ENCODE peak calls at places on chromosomes 5 and 9, in seven cellular contexts. Y is K562, P is H1, G is HCT116, B is GM12878, F is HepG2, Z is SK-N-SH. C is an unnamed sample.

GRCh38 chr5:149837680-149838269 is 106.8 kb downstream of the PDE6A start:
- DNase-seq in Y (peak), B (no peak), Z (peak), F (peak), P (peak), G (peak), C (peak)

GRCh38 chr5:152376871-152377270 is 28.2 kb downstream of the NMUR2 start:
- DNase-seq in P (no peak), B (no peak), G (no peak), Y (no peak), Z (no peak), F (no peak), C (no peak)

GRCh38 chr9:75072895-75073294 is 15.1 kb downstream of the NMRK1 start:
- DNase-seq in B (no peak), Z (no peak), F (no peak), G (no peak), P (no peak), Y (no peak), C (no peak)

GRCh38 chr5:60148356-60148755 is 254.8 kb upstream of the PDE4D start:
- DNase-seq in B (no peak), Z (no peak), F (no peak), Y (no peak), P (no peak), G (no peak), C (no peak)

GRCh38 chr5:20617876-20618275 is 629.9 kb upstream of the CDH18 start:
- DNase-seq in Z (no peak), Y (no peak), P (no peak), F (no peak), B (no peak), G (no peak), C (no peak)

GRCh38 chr9:110997847-110998246 is 40.4 kb downstream of the LPAR1 start:
- DNase-seq in B (no peak), P (no peak), Z (no peak), F (no peak), G (no peak), Y (no peak), C (no peak)

GRCh38 chr5:157160001-157160400 is 6.1 kb downstream of the GARIN3 start:
- DNase-seq in B (no peak), P (no peak), G (no peak), F (no peak), Y (no peak), Z (no peak), C (no peak)

GRCh38 chr5:113122053-113122452 is 145.5 kb downstream of the DCP2 start:
- DNase-seq in Z (no peak), P (no peak), B (no peak), G (no peak), F (no peak), Y (no peak), C (no peak)

GRCh38 chr5:32848681-32849080 is 137.6 kb downstream of the NPR3 start:
- DNase-seq in Z (no peak), B (no peak), G (no peak), P (no peak), Y (no peak), F (no peak), C (no peak)

GRCh38 chr5:132385321-132386105 is 16.0 kb downstream of the SLC22A5 start:
- DNase-seq in B (peak), G (no peak), F (peak), Z (peak), Y (peak), P (no peak), C (peak)

GRCh38 chr5:95858661-95859326 is 36.3 kb upstream of the GLRX start:
- DNase-seq in G (peak), F (peak), Z (peak), P (peak), B (peak), Y (peak), C (peak)

GRCh38 chr5:60835554-60835953 is 8.5 kb downstream of the ELOVL7 start:
- DNase-seq in G (no peak), Y (no peak), P (no peak), Z (no peak), F (no peak), B (no peak), C (no peak)

GRCh38 chr5:170746081-170746951 is 37.2 kb upstream of the GABRP start:
- DNase-seq in P (no peak), F (no peak), Z (no peak), B (no peak), Y (no peak), G (no peak), C (no peak)

GRCh38 chr9:94874316-94874715 is 147.8 kb downstream of the AOPEP start:
- DNase-seq in P (no peak), G (no peak), B (no peak), Y (no peak), Z (no peak), F (no peak), C (no peak)

GRCh38 chr9:86756576-86757381 is 190.5 kb downstream of the GAS1 start:
- DNase-seq in G (no peak), Z (no peak), F (no peak), P (no peak), B (no peak), Y (no peak), C (no peak)

GRCh38 chr5:19531374-19531952 is 456.5 kb downstream of the CDH18 start:
- DNase-seq in G (no peak), B (no peak), P (no peak), Z (no peak), Y (no peak), F (no peak), C (no peak)

GRCh38 chr9:129996161-129996849 is 46.7 kb downstream of the FNBP1 start:
- DNase-seq in F (no peak), P (no peak), Y (no peak), B (no peak), Z (no peak), G (no peak), C (no peak)

GRCh38 chr9:121399126-121399882 is 29.3 kb upstream of the STOM start:
- DNase-seq in G (no peak), B (no peak), Y (peak), Z (no peak), F (no peak), P (no peak), C (no peak)

GRCh38 chr9:91899611-91900010 is 50.4 kb downstream of the ROR2 start:
- DNase-seq in P (no peak), B (no peak), Y (no peak), Z (no peak), F (no peak), G (no peak), C (no peak)
- TF ChIP-seq JUND in P (no peak), B (no peak), Y (no peak), Z (no peak), F (no peak), G (no peak), C (no peak)

GRCh38 chr5:179142434-179143198 is 82.4 kb downstream of the ZNF354C start:
- DNase-seq in F (no peak), Y (no peak), B (no peak), G (no peak), Z (peak), P (no peak), C (no peak)

GRCh38 chr5:179146277-179146676 is 86.1 kb downstream of the ZNF354C start:
- DNase-seq in F (no peak), Y (no peak), B (no peak), Z (no peak), P (no peak), G (no peak), C (no peak)

GRCh38 chr5:179140293-179140692 is 80.1 kb downstream of the ZNF354C start:
- DNase-seq in B (no peak), Y (no peak), P (no peak), Z (no peak), G (no peak), F (no peak), C (no peak)

GRCh38 chr5:179141867-179142266 is 81.7 kb downstream of the ZNF354C start:
- DNase-seq in Z (peak), B (no peak), Y (no peak), F (no peak), G (no peak), P (no peak), C (no peak)

GRCh38 chr5:179143446-179143845 is 83.3 kb downstream of the ZNF354C start:
- DNase-seq in F (peak), Y (peak), B (no peak), Z (no peak), P (peak), G (peak), C (no peak)
- TF ChIP-seq JUND in F (no peak), Y (peak), B (no peak), Z (no peak), P (peak), G (no peak), C (no peak)

GRCh38 chr9:14313378-14313940 is 482 bp downstream of the NFIB start:
- DNase-seq in F (no peak), Z (no peak), P (no peak), B (no peak), Y (peak), G (no peak), C (no peak)

GRCh38 chr9:14314424-14314928 is 535 bp upstream of the NFIB start:
- DNase-seq in B (no peak), F (peak), Z (peak), G (peak), P (no peak), Y (peak), C (peak)

GRCh38 chr9:14312721-14313377 is 1.1 kb downstream of the NFIB start:
- DNase-seq in B (no peak), Z (peak), G (no peak), Y (peak), P (no peak), F (no peak), C (no peak)

GRCh38 chr9:14314929-14315753 is 1.2 kb upstream of the NFIB start:
- DNase-seq in G (no peak), Z (peak), P (no peak), Y (peak), F (peak), B (no peak), C (peak)

GRCh38 chr9:14313951-14314423 is at the start of gene NFIB:
- DNase-seq in Y (peak), G (no peak), B (no peak), P (no peak), F (peak), Z (peak), C (peak)
- TF ChIP-seq JUND in Y (no peak), G (no peak), B (no peak), P (no peak), F (no peak), Z (no peak), C (no peak)

GRCh38 chr5:134091626-134092121 is 22.8 kb upstream of the TCF7 start:
- DNase-seq in P (no peak), B (no peak), Z (no peak), G (no peak), F (peak), Y (no peak), C (no peak)
- TF ChIP-seq JUND in P (no peak), B (no peak), Z (no peak), G (no peak), F (peak), Y (no peak), C (no peak)

GRCh38 chr9:3912260-3912659 is 386.5 kb upstream of the RFX3 start:
- DNase-seq in G (no peak), F (no peak), Z (no peak), B (no peak), Y (no peak), P (no peak), C (no peak)
- TF ChIP-seq JUND in G (no peak), F (no peak), Z (no peak), B (no peak), Y (no peak), P (no peak), C (no peak)

GRCh38 chr5:66378407-66378806 is 217.8 kb upstream of the MAST4 start:
- DNase-seq in B (no peak), Z (no peak), P (no peak), Y (no peak), F (no peak), G (no peak), C (no peak)

GRCh38 chr5:66382152-66382551 is 214.0 kb upstream of the MAST4 start:
- DNase-seq in F (no peak), P (no peak), Z (no peak), G (no peak), B (no peak), Y (no peak), C (no peak)
- TF ChIP-seq JUND in F (no peak), P (no peak), Z (no peak), G (no peak), B (no peak), Y (no peak), C (no peak)

DNA sequence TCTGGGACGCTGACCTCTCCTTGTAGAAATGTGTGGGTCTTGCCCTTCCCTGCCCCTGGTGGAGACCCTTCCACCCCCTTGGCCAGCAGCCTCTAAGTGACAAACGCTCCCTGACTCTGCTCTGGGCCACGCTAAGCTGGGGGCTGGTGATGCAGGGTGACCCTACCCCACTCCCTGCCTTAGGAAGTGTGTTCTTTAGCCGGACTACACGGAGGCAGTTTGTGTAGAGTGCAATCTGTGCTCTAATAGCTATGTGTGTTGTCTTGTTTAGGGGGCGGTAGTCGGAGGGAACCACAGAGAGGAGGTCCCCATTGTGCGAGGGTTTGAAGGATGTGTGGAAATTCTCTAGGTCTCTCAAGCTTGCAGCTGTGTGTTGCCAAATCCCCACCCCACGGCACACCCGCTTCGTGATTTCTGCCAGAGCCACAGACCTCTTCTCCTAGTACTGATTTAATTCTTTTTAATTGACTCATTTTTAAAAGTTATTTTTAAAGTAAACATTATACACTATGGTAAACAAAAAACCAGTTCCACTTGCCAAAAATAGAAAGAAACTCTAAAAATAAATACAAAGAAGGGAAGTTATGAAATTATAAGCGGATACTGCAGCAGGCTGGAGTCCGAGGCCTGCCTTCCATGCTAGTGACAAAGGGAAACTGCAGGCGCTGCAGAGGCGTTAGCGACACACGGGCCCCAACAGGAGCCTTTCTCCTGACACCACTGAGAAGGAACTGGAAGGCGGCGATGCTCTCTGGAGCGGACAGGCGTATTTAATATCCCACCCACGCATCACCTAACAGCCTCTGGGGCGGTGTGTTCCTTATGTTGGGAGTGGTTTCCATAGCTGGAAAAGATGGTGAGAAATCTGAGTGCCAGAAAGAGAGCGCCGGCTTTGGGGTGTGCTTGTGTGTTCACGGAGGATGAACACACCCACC is 122.7 kb downstream of the COL23A1 start:
- DNase-seq in P (no peak), F (no peak), Y (no peak), Z (no peak), B (no peak), G (no peak), C (no peak)
- TF ChIP-seq JUND in P (no peak), F (no peak), Y (no peak), Z (no peak), B (no peak), G (no peak), C (no peak)

GRCh38 chr9:136057236-136058151 is 37.6 kb downstream of the NACC2 start:
- DNase-seq in G (no peak), P (no peak), F (no peak), Z (peak), B (no peak), Y (no peak), C (no peak)
- TF ChIP-seq JUND in G (no peak), P (no peak), F (no peak), Z (no peak), B (no peak), Y (no peak), C (no peak)

GRCh38 chr9:136902259-136902821 is 16.0 kb downstream of the TRAF2 start:
- DNase-seq in Z (no peak), Y (no peak), B (peak), F (no peak), P (no peak), G (no peak), C (peak)

GRCh38 chr9:136900556-136900955 is 14.2 kb downstream of the TRAF2 start:
- DNase-seq in Z (no peak), P (no peak), Y (no peak), G (no peak), B (no peak), F (no peak), C (no peak)

GRCh38 chr9:136900988-136901515 is 14.7 kb downstream of the TRAF2 start:
- DNase-seq in G (no peak), B (no peak), F (no peak), Z (no peak), Y (no peak), P (no peak), C (peak)

GRCh38 chr9:136903041-136903554 is 16.8 kb downstream of the TRAF2 start:
- DNase-seq in B (no peak), G (no peak), F (no peak), Z (no peak), Y (no peak), P (no peak), C (no peak)

DNA sequence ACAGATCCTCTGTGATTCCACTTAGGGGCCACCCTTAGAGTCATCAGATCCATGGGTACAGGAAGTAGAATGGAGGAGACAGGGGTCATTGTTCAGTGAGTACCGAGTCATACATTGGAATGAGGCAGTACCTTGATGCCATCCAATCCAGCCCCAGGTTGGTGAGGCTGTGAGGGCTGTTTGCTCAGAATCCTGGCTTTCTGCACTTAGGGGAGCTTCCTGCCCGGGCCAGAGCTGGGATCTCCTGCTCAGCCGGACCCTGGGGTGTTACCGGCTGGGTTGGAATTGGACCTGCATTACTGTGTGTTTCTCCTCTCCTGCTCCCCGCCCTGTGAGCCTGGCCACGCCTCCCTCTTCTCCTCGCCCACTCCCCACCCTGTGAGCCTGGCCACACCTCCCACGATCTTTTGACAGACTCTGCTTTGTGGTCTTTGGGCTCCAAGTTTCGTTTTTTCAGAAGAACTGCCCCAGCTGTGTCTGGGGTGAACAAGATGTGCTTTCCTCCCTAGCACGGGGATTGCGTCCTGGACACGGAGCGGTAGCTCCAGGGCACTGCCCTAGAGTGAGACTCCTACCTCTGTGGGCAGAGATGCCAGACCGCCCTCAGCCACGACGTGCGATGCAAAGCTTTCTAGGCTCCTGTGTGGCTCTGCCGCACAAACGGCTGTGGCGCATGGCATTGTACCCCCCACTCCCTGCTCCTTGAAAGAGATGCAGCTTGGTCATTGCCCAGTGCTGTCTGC is 15.4 kb downstream of the TRAF2 start:
- DNase-seq in F (peak), Z (no peak), B (peak), P (no peak), G (peak), Y (no peak), C (peak)
- TF ChIP-seq JUND in F (no peak), Z (no peak), B (no peak), P (no peak), G (no peak), Y (no peak), C (no peak)

C was measured in T47D.